ENCODE peak calls at places on chromosomes 12 and 14, in five cellular contexts. D is WTC11, L is IMR-90, Y is HL-60, N is Daoy. P is an unnamed sample.

GRCh38 chr14:95695051-95695450 is 8.8 kb downstream of the TCL1B start:
- DNase-seq in D (no peak), L (no peak), Y (no peak), N (no peak), P (no peak)

GRCh38 chr14:38125484-38125912 is 82.2 kb upstream of the SSTR1 start:
- DNase-seq in D (no peak), L (no peak), Y (no peak), N (no peak), P (no peak)

GRCh38 chr14:76918751-76919421 is 92.7 kb downstream of the LRRC74A start:
- DNase-seq in D (peak; percentile 53), L (peak; percentile 99), Y (no peak), N (peak; percentile 99), P (peak; percentile 69)

GRCh38 chr12:54028324-54029201 is at the start of gene HOXC6:
- DNase-seq in D (no peak), L (no peak), Y (no peak), N (no peak), P (no peak)

GRCh38 chr14:38199768-38200167 is 7.9 kb upstream of the SSTR1 start:
- DNase-seq in D (no peak), L (peak; percentile 72), Y (no peak), N (no peak), P (no peak)

GRCh38 chr14:74906923-74907620 is 16.0 kb downstream of the RPS6KL1 start:
- DNase-seq in D (no peak), L (no peak), Y (no peak), N (no peak), P (no peak)

GRCh38 chr12:32583535-32583934 is 95.6 kb upstream of the DNM1L start:
- DNase-seq in D (no peak), L (peak; percentile 78), Y (no peak), N (peak; percentile 34), P (no peak)

GRCh38 chr14:91509083-91509877 is 830 bp downstream of the PPP4R3A start:
- DNase-seq in D (peak; percentile 20), L (no peak), Y (no peak), N (peak; percentile 31), P (no peak)

GRCh38 chr12:59096246-59096645 is 175.9 kb upstream of the LRIG3 start:
- DNase-seq in D (no peak), L (no peak), Y (no peak), N (no peak), P (no peak)

GRCh38 chr14:103894034-103894722 is 34.1 kb upstream of the TDRD9 start:
- DNase-seq in D (no peak), L (no peak), Y (no peak), N (peak; percentile 7), P (no peak)

GRCh38 chr12:110373025-110373876 is 30.3 kb downstream of the ANAPC7 start:
- DNase-seq in D (no peak), L (no peak), Y (no peak), N (no peak), P (no peak)

GRCh38 chr12:120367252-120367923 is 1.6 kb downstream of the MSI1 start:
- DNase-seq in D (peak; percentile 65), L (no peak), Y (no peak), N (no peak), P (no peak)

GRCh38 chr14:58796201-58796600 is 158.4 kb downstream of the DACT1 start:
- DNase-seq in D (no peak), L (no peak), Y (no peak), N (no peak), P (no peak)

GRCh38 chr14:103118663-103119404 is 4.4 kb upstream of the TNFAIP2 start:
- DNase-seq in D (no peak), L (no peak), Y (peak; percentile 96), N (no peak), P (no peak)

GRCh38 chr12:57224973-57225679 is 4.4 kb upstream of the SHMT2 start:
- DNase-seq in D (peak; percentile 89), L (no peak), Y (no peak), N (no peak), P (no peak)

GRCh38 chr12:132046561-132046960 is 96.8 kb downstream of the EP400 start:
- DNase-seq in D (no peak), L (peak; percentile 97), Y (no peak), N (no peak), P (no peak)

GRCh38 chr14:93012516-93013367 is 89.8 kb downstream of the CHGA start:
- DNase-seq in D (no peak), L (no peak), Y (no peak), N (no peak), P (no peak)

GRCh38 chr14:33782923-33783322 is 168.0 kb downstream of the EGLN3 start:
- DNase-seq in D (no peak), L (no peak), Y (no peak), N (no peak), P (no peak)

GRCh38 chr14:100239200-100239839 is 376 bp downstream of the YY1 start:
- DNase-seq in D (no peak), L (no peak), Y (no peak), N (peak; percentile 44), P (no peak)

GRCh38 chr14:77498120-77498979 is at the start of gene ISM2:
- DNase-seq in D (peak; percentile 63), L (peak; percentile 28), Y (no peak), N (peak; percentile 50), P (no peak)

GRCh38 chr12:53472183-53472582 is 20.3 kb downstream of the PCBP2 start:
- DNase-seq in D (no peak), L (no peak), Y (no peak), N (no peak), P (no peak)

GRCh38 chr12:50132505-50133135 is 20.6 kb downstream of the COX14 start:
- DNase-seq in D (no peak), L (peak; percentile 61), Y (no peak), N (peak; percentile 28), P (no peak)

P was measured in omental fat pad.